ENCODE peak calls at places on chromosome 17, in eight cellular contexts. J is brain microvascular endothelial cell; C is activated CD4-positive, alpha-beta T cell treated with anti-CD3 and anti-CD28 coated beads, Interleukin-2, amount 50 U/mL, for 4 hours; Q is activated CD8-positive, alpha-beta memory T cell treated with anti-CD3 and anti-CD28 coated beads for 1 hour; K is sciatic nerve; H is left cardiac atrium; R is spleen; N is amniotic stem cell. O is an unnamed sample.

GRCh38 chr17:35889818-35890773 is 9.9 kb upstream of the CCL5 start:
- DNase-seq in J (peak; percentile 68), C (no peak), Q (no peak), K (no peak), H (peak; percentile 56), R (no peak), N (peak; percentile 20), O (no peak)

GRCh38 chr17:79220201-79220714 is 145.6 kb downstream of the ENGASE start:
- DNase-seq in J (no peak), C (no peak), Q (no peak), K (no peak), H (no peak), R (no peak), N (no peak), O (no peak)

GRCh38 chr17:73187203-73187769 is 5.6 kb upstream of the COG1 start:
- DNase-seq in J (no peak), C (no peak), Q (no peak), K (no peak), H (no peak), R (no peak), N (no peak), O (peak; percentile 72)

GRCh38 chr17:2214887-2215615 is 88.5 kb downstream of the SMG6 start:
- DNase-seq in J (peak; percentile 79), C (no peak), Q (no peak), K (no peak), H (peak; percentile 69), R (no peak), N (no peak), O (no peak)

GRCh38 chr17:59423137-59423703 is 91.8 kb downstream of the YPEL2 start:
- DNase-seq in J (peak; percentile 78), C (no peak), Q (no peak), K (no peak), H (peak; percentile 57), R (no peak), N (no peak), O (no peak)

GRCh38 chr17:34420254-34420766 is 57.3 kb upstream of the CCL1 start:
- DNase-seq in J (peak; percentile 66), C (peak; percentile 46), Q (peak; percentile 45), K (peak; percentile 79), H (peak; percentile 54), R (no peak), N (no peak), O (peak; percentile 48)

GRCh38 chr17:57092779-57093178 is 7.7 kb downstream of the AKAP1 start:
- DNase-seq in J (no peak), C (no peak), Q (no peak), K (no peak), H (no peak), R (no peak), N (no peak), O (no peak)

GRCh38 chr17:57874434-57875108 is 24.7 kb upstream of the MRPS23 start:
- DNase-seq in J (peak; percentile 94), C (peak; percentile 20), Q (no peak), K (peak; percentile 88), H (peak; percentile 81), R (peak; percentile 86), N (peak; percentile 93), O (no peak)

GRCh38 chr17:57120814-57121213 is 35.8 kb downstream of the AKAP1 start:
- DNase-seq in J (no peak), C (no peak), Q (no peak), K (no peak), H (no peak), R (no peak), N (no peak), O (no peak)

GRCh38 chr17:28726396-28726911 is 421 bp upstream of the TLCD1 start:
- DNase-seq in J (peak; percentile 28), C (peak; percentile 59), Q (peak; percentile 49), K (no peak), H (no peak), R (peak; percentile 93), N (no peak), O (no peak)

GRCh38 chr17:8532021-8532420 is 96.3 kb downstream of the NDEL1 start:
- DNase-seq in J (peak; percentile 62), C (no peak), Q (no peak), K (no peak), H (peak; percentile 44), R (no peak), N (no peak), O (peak; percentile 63)

GRCh38 chr17:65173284-65173793 is 36.2 kb downstream of the RGS9 start:
- DNase-seq in J (peak; percentile 86), C (peak; percentile 58), Q (peak; percentile 48), K (no peak), H (peak; percentile 39), R (peak; percentile 83), N (no peak), O (no peak)

GRCh38 chr17:39617100-39617445 is 9.4 kb upstream of the NEUROD2 start:
- DNase-seq in J (no peak), C (no peak), Q (no peak), K (no peak), H (no peak), R (no peak), N (no peak), O (no peak)

GRCh38 chr17:3534881-3535252 is 22.7 kb downstream of the TRPV3 start:
- DNase-seq in J (no peak), C (no peak), Q (no peak), K (peak; percentile 73), H (no peak), R (peak; percentile 63), N (no peak), O (no peak)

GRCh38 chr17:5780476-5780875 is 196.2 kb upstream of the NLRP1 start:
- DNase-seq in J (peak; percentile 46), C (no peak), Q (no peak), K (no peak), H (no peak), R (no peak), N (peak; percentile 66), O (no peak)

GRCh38 chr17:38341035-38341721 is 2.6 kb downstream of the GPR179 start:
- DNase-seq in J (no peak), C (no peak), Q (no peak), K (peak; percentile 77), H (peak; percentile 73), R (no peak), N (no peak), O (no peak)

GRCh38 chr17:45228985-45229517 is 7.4 kb downstream of the FMNL1 start:
- DNase-seq in J (peak; percentile 77), C (peak; percentile 68), Q (peak; percentile 58), K (peak; percentile 87), H (peak; percentile 88), R (peak; percentile 97), N (no peak), O (peak; percentile 71)

GRCh38 chr17:75625813-75626486 is 7.3 kb upstream of the SMIM5 start:
- DNase-seq in J (no peak), C (no peak), Q (no peak), K (no peak), H (no peak), R (no peak), N (no peak), O (peak; percentile 92)

GRCh38 chr17:50834786-50835562 is 412 bp upstream of the WFIKKN2 start:
- DNase-seq in J (peak; percentile 45), C (no peak), Q (no peak), K (no peak), H (no peak), R (no peak), N (no peak), O (no peak)

GRCh38 chr17:73686126-73686525 is 41.9 kb upstream of the SDK2 start:
- DNase-seq in J (no peak), C (no peak), Q (no peak), K (no peak), H (no peak), R (no peak), N (no peak), O (no peak)

GRCh38 chr17:57174591-57174990 is 81.7 kb upstream of the MSI2 start:
- DNase-seq in J (no peak), C (no peak), Q (no peak), K (no peak), H (no peak), R (no peak), N (no peak), O (no peak)

GRCh38 chr17:13874817-13875216 is 194.5 kb upstream of the COX10 start:
- DNase-seq in J (no peak), C (no peak), Q (no peak), K (no peak), H (no peak), R (no peak), N (no peak), O (no peak)

GRCh38 chr17:65312718-65313382 is 175.7 kb downstream of the RGS9 start:
- DNase-seq in J (no peak), C (no peak), Q (no peak), K (no peak), H (no peak), R (no peak), N (no peak), O (no peak)

GRCh38 chr17:81365601-81366585 is 29.4 kb upstream of the BAHCC1 start:
- DNase-seq in J (no peak), C (no peak), Q (no peak), K (no peak), H (no peak), R (peak; percentile 77), N (no peak), O (no peak)

GRCh38 chr17:21376835-21377690 is 906 bp downstream of the KCNJ12 start:
- DNase-seq in J (peak; percentile 11), C (no peak), Q (no peak), K (no peak), H (peak; percentile 46), R (no peak), N (no peak), O (no peak)

GRCh38 chr17:1123397-1124237 is 56.2 kb downstream of the ABR start:
- DNase-seq in J (no peak), C (no peak), Q (no peak), K (no peak), H (no peak), R (no peak), N (no peak), O (no peak)

GRCh38 chr17:47324224-47325020 is 667 bp downstream of the EFCAB13 start:
- DNase-seq in J (no peak), C (peak; percentile 25), Q (peak; percentile 33), K (peak; percentile 79), H (peak; percentile 66), R (peak; percentile 84), N (no peak), O (no peak)

GRCh38 chr17:78716814-78717393 is 65.2 kb downstream of the CYTH1 start:
- DNase-seq in J (no peak), C (peak; percentile 39), Q (no peak), K (peak; percentile 82), H (peak; percentile 72), R (peak; percentile 84), N (no peak), O (no peak)

GRCh38 chr17:70168979-70169706 is at the start of gene KCNJ2:
- DNase-seq in J (peak; percentile 34), C (peak; percentile 1), Q (peak; percentile 4), K (peak; percentile 91), H (peak; percentile 90), R (peak; percentile 97), N (peak; percentile 7), O (peak; percentile 29)

GRCh38 chr17:66200685-66201092 is 8.8 kb upstream of the CEP112 start:
- DNase-seq in J (peak; percentile 76), C (peak; percentile 32), Q (no peak), K (no peak), H (no peak), R (no peak), N (no peak), O (peak; percentile 42)

GRCh38 chr17:68698761-68699160 is 97.6 kb upstream of the FAM20A start:
- DNase-seq in J (no peak), C (no peak), Q (no peak), K (no peak), H (no peak), R (no peak), N (no peak), O (no peak)

GRCh38 chr17:7436556-7437368 is 1.5 kb downstream of the TMEM102 start:
- DNase-seq in J (no peak), C (peak; percentile 74), Q (peak; percentile 72), K (peak; percentile 83), H (peak; percentile 83), R (peak; percentile 97), N (no peak), O (peak; percentile 80)

GRCh38 chr17:4807534-4808377 is 804 bp downstream of the PLD2 start:
- DNase-seq in J (no peak), C (no peak), Q (no peak), K (peak; percentile 64), H (no peak), R (no peak), N (no peak), O (no peak)

GRCh38 chr17:50926523-50926922 is 60.4 kb upstream of the TOB1 start:
- DNase-seq in J (no peak), C (no peak), Q (no peak), K (no peak), H (no peak), R (no peak), N (no peak), O (no peak)

O was measured in HuH-7.5.